ENCODE peak calls at places on chromosomes 3 and 15, in seven cellular contexts. R is B cell; W is activated naive CD4-positive, alpha-beta T cell; K is NCI-H2029 treated with DMSO at 0.1 percent for 48 hours; L is caudate nucleus; N is psoas muscle; G is transverse colon. X is an unnamed sample.

GRCh38 chr15:95196176-95196915 is 965.0 kb downstream of the MCTP2 start:
- DNase-seq in L (no peak), N (no peak), K (no peak), R (no peak), G (no peak), W (no peak), X (no peak)

GRCh38 chr15:42547926-42548257 is 701 bp downstream of the LRRC57 start:
- DNase-seq in N (no peak), K (no peak), L (no peak), R (no peak), W (no peak), G (no peak), X (no peak)

GRCh38 chr15:59687831-59688230 is 1.3 kb downstream of the BNIP2 start:
- DNase-seq in L (no peak), W (no peak), K (no peak), G (no peak), R (peak), N (no peak), X (no peak)

GRCh38 chr3:102090646-102091045 is 241.3 kb downstream of the NFKBIZ start:
- DNase-seq in R (no peak), W (no peak), N (no peak), G (no peak), L (no peak), K (no peak), X (no peak)

GRCh38 chr3:11969986-11970385 is 34.2 kb upstream of the SYN2 start:
- DNase-seq in L (no peak), K (no peak), R (no peak), N (no peak), W (no peak), G (no peak), X (no peak)

GRCh38 chr15:66369773-66370651 is 13.5 kb upstream of the TIPIN start:
- DNase-seq in K (peak), R (no peak), W (no peak), G (no peak), N (no peak), L (no peak), X (no peak)

GRCh38 chr3:154182322-154182922 is 61.2 kb downstream of the ARHGEF26 start:
- DNase-seq in N (no peak), L (no peak), W (no peak), K (no peak), G (no peak), R (no peak), X (no peak)

GRCh38 chr3:188006726-188007393 is 147.1 kb upstream of the LPP start:
- DNase-seq in L (peak), W (no peak), N (peak), R (peak), G (no peak), K (peak), X (no peak)

GRCh38 chr15:85756411-85757072 is 38.2 kb downstream of the KLHL25 start:
- DNase-seq in K (no peak), W (no peak), N (no peak), G (no peak), L (no peak), R (no peak), X (no peak)

GRCh38 chr3:184752361-184752760 is 40.5 kb upstream of the MAGEF1 start:
- DNase-seq in L (no peak), K (no peak), N (no peak), G (no peak), R (no peak), W (no peak), X (no peak)

GRCh38 chr3:124429129-124429815 is 301.0 kb upstream of the UMPS start:
- DNase-seq in K (peak), L (no peak), R (no peak), W (no peak), N (no peak), G (no peak), X (no peak)

GRCh38 chr15:99954361-99955180 is 221.3 kb upstream of the LYSMD4 start:
- DNase-seq in G (no peak), L (no peak), R (no peak), W (no peak), N (no peak), K (no peak), X (no peak)

GRCh38 chr15:90650117-90650955 is 66.8 kb upstream of the BLM start:
- DNase-seq in N (no peak), L (no peak), G (no peak), K (no peak), W (no peak), R (no peak), X (no peak)

GRCh38 chr3:58334013-58334321 is 1.3 kb downstream of the PXK start:
- DNase-seq in W (no peak), G (no peak), N (no peak), L (peak), K (no peak), R (no peak), X (no peak)

GRCh38 chr3:38114875-38115644 is 21.9 kb downstream of the ACAA1 start:
- DNase-seq in R (peak), N (no peak), L (no peak), W (no peak), K (no peak), G (no peak), X (no peak)

GRCh38 chr3:129722527-129722926 is 116.1 kb upstream of the PLXND1 start:
- DNase-seq in K (no peak), L (no peak), R (no peak), N (no peak), W (no peak), G (no peak), X (no peak)

GRCh38 chr3:160707187-160707789 is 30.3 kb downstream of the ARL14 start:
- DNase-seq in L (no peak), W (no peak), R (peak), K (peak), G (peak), N (no peak), X (peak)

GRCh38 chr3:111746772-111747171 is 112.3 kb upstream of the PHLDB2 start:
- DNase-seq in L (no peak), W (no peak), N (no peak), G (no peak), R (no peak), K (no peak), X (no peak)

GRCh38 chr15:38229700-38230099 is 22.9 kb upstream of the SPRED1 start:
- DNase-seq in G (no peak), L (no peak), N (no peak), W (no peak), R (no peak), K (no peak), X (no peak)

GRCh38 chr3:46926039-46926438 is 48.5 kb downstream of the PTH1R start:
- DNase-seq in G (peak), R (no peak), W (no peak), K (peak), L (no peak), N (peak), X (no peak)

GRCh38 chr15:89192136-89192535 is 29.2 kb downstream of the RLBP1 start:
- DNase-seq in G (no peak), N (no peak), K (no peak), R (no peak), L (no peak), W (no peak), X (no peak)

GRCh38 chr15:42198516-42198915 is 9.6 kb downstream of the VPS39 start:
- DNase-seq in G (no peak), L (no peak), N (no peak), W (no peak), R (no peak), K (no peak), X (no peak)

X was measured in occipital lobe.